ENCODE peak calls at places on chromosomes 6 and 20, in nine cellular contexts. C is OCI-LY7, I is SJSA1, D is adipocyte, V is neural progenitor cell, U is DND-41, X is transverse colon, L is astrocyte, N is uterus. J is an unnamed sample.
A peak's percentile ranks its signal among the peaks of the same experiment; 100 is the strongest.

GRCh38 chr6:152696543-152696942 is 1.2 kb upstream of the MYCT1 start:
- DNase-seq in C (no peak), I (no peak), D (peak; percentile 61), V (no peak), U (no peak), X (no peak), L (peak; percentile 90), N (no peak), J (no peak)

GRCh38 chr6:14455942-14456648 is 338.5 kb downstream of the CD83 start:
- DNase-seq in C (no peak), I (no peak), D (no peak), V (no peak), U (no peak), X (no peak), L (no peak), N (no peak), J (no peak)

GRCh38 chr6:34517966-34518365 is 38.2 kb downstream of the SPDEF start:
- DNase-seq in C (no peak), I (no peak), D (no peak), V (no peak), U (no peak), X (no peak), L (no peak), N (no peak), J (no peak)

GRCh38 chr20:25543068-25543467 is 42.3 kb downstream of the NINL start:
- DNase-seq in C (no peak), I (no peak), D (peak; percentile 57), V (no peak), U (no peak), X (no peak), L (peak; percentile 55), N (no peak), J (peak; percentile 62)

GRCh38 chr20:57498425-57499400 is 26.2 kb downstream of the CTCFL start:
- DNase-seq in C (peak; percentile 70), I (no peak), D (peak; percentile 46), V (peak; percentile 63), U (peak; percentile 45), X (no peak), L (no peak), N (no peak), J (peak; percentile 71)

GRCh38 chr6:82080767-82081166 is 166.8 kb downstream of the IBTK start:
- DNase-seq in C (no peak), I (no peak), D (peak; percentile 22), V (no peak), U (no peak), X (no peak), L (peak; percentile 29), N (no peak), J (no peak)

GRCh38 chr6:11653028-11653583 is 115.6 kb downstream of the TMEM170B start:
- DNase-seq in C (no peak), I (peak; percentile 96), D (peak; percentile 74), V (no peak), U (no peak), X (no peak), L (peak; percentile 93), N (peak; percentile 50), J (peak; percentile 72)

GRCh38 chr6:53042112-53042511 is 23.1 kb upstream of the FBXO9 start:
- DNase-seq in C (no peak), I (no peak), D (peak; percentile 91), V (no peak), U (no peak), X (no peak), L (peak; percentile 95), N (no peak), J (no peak)

GRCh38 chr20:56212071-56212470 is 36.5 kb upstream of the MC3R start:
- DNase-seq in C (no peak), I (no peak), D (no peak), V (no peak), U (no peak), X (no peak), L (no peak), N (no peak), J (no peak)

GRCh38 chr6:91667596-91667995 is 1080.7 kb upstream of the MAP3K7 start:
- DNase-seq in C (no peak), I (no peak), D (no peak), V (no peak), U (no peak), X (no peak), L (no peak), N (no peak), J (no peak)

GRCh38 chr6:8941578-8941977 is 506.2 kb upstream of the SLC35B3 start:
- DNase-seq in C (no peak), I (no peak), D (peak; percentile 42), V (no peak), U (no peak), X (no peak), L (no peak), N (no peak), J (no peak)

GRCh38 chr6:167927246-167927645 is 70.2 kb upstream of the KIF25 start:
- DNase-seq in C (no peak), I (no peak), D (no peak), V (no peak), U (no peak), X (no peak), L (no peak), N (no peak), J (no peak)

GRCh38 chr6:13234130-13234529 is 94.2 kb downstream of the TBC1D7 start:
- DNase-seq in C (no peak), I (no peak), D (peak; percentile 22), V (no peak), U (no peak), X (no peak), L (peak; percentile 18), N (no peak), J (no peak)

GRCh38 chr6:53543341-53544010 is 1.4 kb downstream of the GCLC start:
- DNase-seq in C (peak; percentile 5), I (no peak), D (peak; percentile 47), V (no peak), U (no peak), X (no peak), L (peak; percentile 27), N (no peak), J (no peak)

GRCh38 chr6:98834060-98835031 is at the start of gene POU3F2:
- DNase-seq in C (peak; percentile 80), I (peak; percentile 78), D (peak; percentile 66), V (peak; percentile 99), U (peak; percentile 90), X (peak; percentile 57), L (peak; percentile 98), N (peak; percentile 78), J (peak; percentile 95)

GRCh38 chr6:145153495-145153894 is 581.8 kb downstream of the EPM2A start:
- DNase-seq in C (no peak), I (no peak), D (no peak), V (no peak), U (no peak), X (no peak), L (no peak), N (no peak), J (no peak)

GRCh38 chr6:20892365-20892764 is 358.1 kb downstream of the CDKAL1 start:
- DNase-seq in C (no peak), I (no peak), D (no peak), V (no peak), U (no peak), X (no peak), L (no peak), N (no peak), J (no peak)

GRCh38 chr20:34262488-34263288 is 21.5 kb downstream of the ASIP start:
- DNase-seq in C (no peak), I (no peak), D (peak; percentile 50), V (no peak), U (no peak), X (peak; percentile 10), L (peak; percentile 49), N (peak; percentile 31), J (no peak)

GRCh38 chr6:158488065-158488464 is 71.8 kb upstream of the TMEM181 start:
- DNase-seq in C (no peak), I (peak; percentile 82), D (peak; percentile 88), V (no peak), U (no peak), X (no peak), L (peak; percentile 100), N (no peak), J (no peak)

DNA sequence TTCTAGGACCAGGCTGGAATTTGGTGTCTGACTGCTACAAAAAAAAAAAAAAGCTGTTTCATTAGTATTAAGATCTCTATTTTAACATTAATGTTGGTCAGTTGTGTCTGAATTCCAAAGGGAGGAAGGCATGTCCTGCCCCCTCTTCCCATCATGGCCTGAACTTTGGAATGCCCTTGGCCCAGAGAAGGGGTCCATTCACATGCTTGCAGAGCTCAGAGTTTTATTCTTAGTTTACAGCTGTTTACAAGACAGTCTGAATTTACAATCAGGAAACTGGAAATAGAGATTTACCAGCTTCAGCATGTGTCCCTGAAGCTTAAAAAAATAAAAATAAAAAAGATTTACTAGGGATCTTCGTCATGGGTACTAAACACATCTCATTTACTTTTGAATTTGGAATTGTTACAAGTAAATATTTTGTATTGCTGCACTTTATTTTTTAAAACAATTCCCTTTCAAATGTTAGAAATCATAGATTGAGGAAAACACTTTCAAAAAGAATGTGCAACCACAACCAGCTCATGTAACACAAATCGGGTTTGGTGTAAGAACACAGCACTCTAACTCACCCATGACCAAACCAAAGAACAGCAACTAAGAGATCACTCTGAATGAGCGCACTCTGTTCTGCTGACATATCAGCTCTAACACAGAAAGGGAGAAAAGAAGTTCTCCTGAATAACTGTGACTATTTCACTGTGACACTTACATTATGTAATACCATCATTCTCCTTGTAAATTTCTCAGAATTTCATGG is 6.6 kb upstream of the SERPINB6 start:
- DNase-seq in C (no peak), I (no peak), D (peak; percentile 66), V (no peak), U (no peak), X (no peak), L (no peak), N (no peak), J (no peak)
- H3K4me1 ChIP-seq in C (no peaks in the 10 kb centered on the region), I (peaks cover 16% of the 10 kb centered on the region), D (peaks cover 30% of the 10 kb centered on the region), V (no peaks in the 10 kb centered on the region), U (peaks cover 3% of the 10 kb centered on the region), X (peaks cover 54% of the 10 kb centered on the region), L (peaks cover 23% of the 10 kb centered on the region), N (no peaks in the 10 kb centered on the region), J (no peaks in the 10 kb centered on the region)

DNA sequence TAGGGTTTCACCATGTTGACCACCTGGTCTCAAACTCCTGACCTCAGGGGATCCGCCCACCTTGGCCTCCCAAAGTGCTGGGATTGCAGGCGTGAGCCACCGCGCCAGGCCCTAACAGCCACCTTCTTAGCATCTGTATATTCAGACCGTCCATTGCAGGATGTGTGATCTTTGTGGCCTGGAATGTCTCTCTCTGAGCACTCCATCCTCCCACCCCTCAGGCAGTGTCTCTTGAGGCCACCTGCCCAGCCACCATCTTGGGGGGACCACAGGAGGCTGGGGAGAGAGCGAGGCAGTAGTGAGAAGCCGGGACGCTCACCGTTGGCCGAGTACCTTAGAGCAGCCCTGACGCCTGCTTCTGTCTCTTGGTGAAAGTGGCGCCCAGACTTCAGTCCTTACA is 18.8 kb downstream of the DNAJC5 start:
- DNase-seq in C (no peak), I (no peak), D (no peak), V (no peak), U (no peak), X (no peak), L (no peak), N (no peak), J (no peak)
- H3K4me1 ChIP-seq in C (peaks cover 5% of the 10 kb centered on the region), I (peaks cover 6% of the 10 kb centered on the region), D (peaks cover 5% of the 10 kb centered on the region), V (no peaks in the 10 kb centered on the region), U (no peaks in the 10 kb centered on the region), X (peaks cover 42% of the 10 kb centered on the region), L (peaks cover 7% of the 10 kb centered on the region), N (no peaks in the 10 kb centered on the region), J (no peaks in the 10 kb centered on the region)

GRCh38 chr6:89356644-89357043 is 4.1 kb upstream of the UBE2J1 start:
- DNase-seq in C (peak; percentile 84), I (no peak), D (no peak), V (no peak), U (no peak), X (no peak), L (no peak), N (no peak), J (no peak)
- H3K4me1 ChIP-seq in C (peaks cover 81% of the 10 kb centered on the region), I (peaks cover 8% of the 10 kb centered on the region), D (peaks cover 16% of the 10 kb centered on the region), V (peaks cover 27% of the 10 kb centered on the region), U (peaks cover 84% of the 10 kb centered on the region), X (peaks cover 9% of the 10 kb centered on the region), L (no peaks in the 10 kb centered on the region), N (peaks cover 5% of the 10 kb centered on the region), J (peaks cover 9% of the 10 kb centered on the region)

GRCh38 chr6:44051516-44051915 is 75.7 kb downstream of the MRPL14 start:
- DNase-seq in C (no peak), I (peak; percentile 74), D (peak; percentile 83), V (no peak), U (no peak), X (no peak), L (peak; percentile 81), N (peak; percentile 79), J (no peak)
- H3K4me1 ChIP-seq in C (no peaks in the 10 kb centered on the region), I (peaks cover 67% of the 10 kb centered on the region), D (peaks cover 51% of the 10 kb centered on the region), V (peaks cover 13% of the 10 kb centered on the region), U (no peaks in the 10 kb centered on the region), X (peaks cover 38% of the 10 kb centered on the region), L (peaks cover 66% of the 10 kb centered on the region), N (no peaks in the 10 kb centered on the region), J (peaks cover 22% of the 10 kb centered on the region)